ENCODE peak calls at places on chromosomes 6 and 20, in six cellular contexts. U, H, G, E, O and Z are unnamed samples.
A peak's percentile ranks its signal among the peaks of the same experiment; 100 is the strongest.

GRCh38 chr6:506920-507523 is 115.5 kb downstream of the IRF4 start:
- DNase-seq in U (no peak), H (no peak), G (no peak), E (no peak), O (no peak), Z (no peak)

GRCh38 chr6:108694816-108695215 is 134.1 kb downstream of the FOXO3 start:
- DNase-seq in U (no peak), H (no peak), G (no peak), E (no peak), O (no peak), Z (no peak)

GRCh38 chr20:3172933-3173581 is at the start of gene LZTS3:
- DNase-seq in U (peak; percentile 72), H (peak; percentile 86), G (peak; percentile 35), E (peak; percentile 78), O (peak; percentile 42), Z (peak; percentile 44)

GRCh38 chr6:69917834-69918233 is 51.5 kb downstream of the COL19A1 start:
- DNase-seq in U (no peak), H (no peak), G (peak; percentile 73), E (no peak), O (peak; percentile 54), Z (peak; percentile 17)

GRCh38 chr6:141848029-141848890 is 284.5 kb upstream of the GJE1 start:
- DNase-seq in U (no peak), H (no peak), G (peak; percentile 75), E (no peak), O (no peak), Z (peak; percentile 2)

GRCh38 chr20:49045440-49046086 is 549 bp upstream of the CSE1L start:
- DNase-seq in U (peak; percentile 37), H (peak; percentile 69), G (no peak), E (peak; percentile 14), O (no peak), Z (peak; percentile 9)

GRCh38 chr6:158043008-158043407 is 61.3 kb downstream of the SYNJ2 start:
- DNase-seq in U (no peak), H (peak; percentile 23), G (no peak), E (no peak), O (no peak), Z (no peak)

GRCh38 chr20:38208088-38208487 is 43.0 kb upstream of the TGM2 start:
- DNase-seq in U (no peak), H (no peak), G (no peak), E (no peak), O (no peak), Z (no peak)

GRCh38 chr6:26103141-26103769 is 16.0 kb downstream of the HFE start:
- DNase-seq in U (no peak), H (no peak), G (peak; percentile 75), E (no peak), O (peak; percentile 70), Z (peak; percentile 73)

GRCh38 chr6:39686980-39687379 is 38.2 kb downstream of the KIF6 start:
- DNase-seq in U (no peak), H (no peak), G (no peak), E (no peak), O (no peak), Z (no peak)

GRCh38 chr6:122297010-122297409 is 102.4 kb upstream of the HSF2 start:
- DNase-seq in U (no peak), H (no peak), G (no peak), E (no peak), O (no peak), Z (no peak)

GRCh38 chr6:45044510-45045252 is 283.4 kb upstream of the RUNX2 start:
- DNase-seq in U (no peak), H (no peak), G (peak; percentile 63), E (no peak), O (no peak), Z (no peak)

GRCh38 chr6:19734519-19734918 is 102.7 kb upstream of the ID4 start:
- DNase-seq in U (no peak), H (no peak), G (no peak), E (no peak), O (peak; percentile 60), Z (peak; percentile 47)

GRCh38 chr20:50041238-50041915 is 58.6 kb downstream of the SNAI1 start:
- DNase-seq in U (peak; percentile 88), H (no peak), G (no peak), E (no peak), O (no peak), Z (no peak)

GRCh38 chr6:108113557-108114519 is 39.3 kb upstream of the OSTM1 start:
- DNase-seq in U (peak; percentile 45), H (no peak), G (peak; percentile 64), E (no peak), O (peak; percentile 72), Z (peak; percentile 77)

GRCh38 chr6:99192561-99192960 is 156.9 kb downstream of the FAXC start:
- DNase-seq in U (no peak), H (no peak), G (no peak), E (no peak), O (no peak), Z (no peak)

GRCh38 chr6:105713474-105714118 is 310.7 kb upstream of the PREP start:
- DNase-seq in U (peak; percentile 10), H (no peak), G (no peak), E (no peak), O (no peak), Z (no peak)

GRCh38 chr20:59222982-59223610 is 59.5 kb downstream of the ZNF831 start:
- DNase-seq in U (no peak), H (no peak), G (peak; percentile 40), E (no peak), O (peak; percentile 4), Z (peak; percentile 3)

GRCh38 chr6:106475280-106475679 is 114.8 kb downstream of the CRYBG1 start:
- DNase-seq in U (no peak), H (no peak), G (peak; percentile 7), E (no peak), O (no peak), Z (peak; percentile 47)

GRCh38 chr6:11042025-11042749 is 1.9 kb downstream of the ELOVL2 start:
- DNase-seq in U (no peak), H (no peak), G (no peak), E (no peak), O (no peak), Z (no peak)

GRCh38 chr6:166515072-166515810 is 71.2 kb downstream of the RAMACL start:
- DNase-seq in U (no peak), H (no peak), G (peak; percentile 88), E (no peak), O (peak; percentile 73), Z (peak; percentile 73)

GRCh38 chr20:17990278-17990972 is 21.6 kb downstream of the MGME1 start:
- DNase-seq in U (no peak), H (no peak), G (peak; percentile 69), E (no peak), O (no peak), Z (no peak)

GRCh38 chr20:62019881-62020492 is 45.7 kb downstream of the TAF4 start:
- DNase-seq in U (no peak), H (no peak), G (no peak), E (peak; percentile 41), O (no peak), Z (no peak)

GRCh38 chr6:169793408-169793807 is 42.0 kb downstream of the ERMARD start:
- DNase-seq in U (no peak), H (no peak), G (no peak), E (no peak), O (no peak), Z (no peak)

GRCh38 chr6:39806277-39806676 is 14.1 kb downstream of the DAAM2 start:
- DNase-seq in U (no peak), H (no peak), G (no peak), E (no peak), O (peak; percentile 73), Z (peak; percentile 60)

GRCh38 chr20:32960849-32961731 is 43.1 kb downstream of the SUN5 start:
- DNase-seq in U (no peak), H (peak; percentile 47), G (no peak), E (no peak), O (no peak), Z (no peak)

DNA sequence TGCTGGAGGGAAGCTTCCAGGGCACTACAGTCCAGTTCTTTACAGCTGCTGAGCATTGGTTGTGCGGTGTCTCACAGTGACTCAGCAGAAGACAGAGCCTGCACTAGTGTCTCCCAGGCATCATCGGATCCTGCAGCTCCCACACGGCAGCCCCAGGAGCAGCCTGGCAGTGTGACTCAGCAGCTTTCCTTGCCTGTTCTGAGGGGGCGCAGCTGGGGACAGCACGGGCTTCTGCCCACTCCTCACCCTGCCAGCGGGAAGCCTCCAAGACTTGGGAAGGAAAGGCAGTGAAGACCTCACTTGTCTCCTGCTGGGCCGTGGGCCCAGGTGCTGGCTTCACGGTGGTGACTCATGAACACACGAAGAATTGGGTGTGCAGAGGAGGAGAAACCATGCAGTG is 165.4 kb downstream of the SYNDIG1 start:
- DNase-seq in U (no peak), H (no peak), G (peak; percentile 73), E (no peak), O (peak; percentile 89), Z (peak; percentile 85)
- H3K4me3 ChIP-seq in U (no peak overlapping the region), H (no peak overlapping the region), G (peak overlapping the region; percentile 46), E (no peak overlapping the region), O (no peak overlapping the region), Z (no peak overlapping the region)

GRCh38 chr6:15327271-15327670 is 81.4 kb downstream of the JARID2 start:
- DNase-seq in U (peak; percentile 78), H (no peak), G (peak; percentile 37), E (no peak), O (peak; percentile 18), Z (peak; percentile 29)
- TF ChIP-seq CTCF in U (peak; percentile 73), H (no peak), G (peak; percentile 50), E (no peak), O (peak; percentile 21), Z (peak; percentile 30)

DNA sequence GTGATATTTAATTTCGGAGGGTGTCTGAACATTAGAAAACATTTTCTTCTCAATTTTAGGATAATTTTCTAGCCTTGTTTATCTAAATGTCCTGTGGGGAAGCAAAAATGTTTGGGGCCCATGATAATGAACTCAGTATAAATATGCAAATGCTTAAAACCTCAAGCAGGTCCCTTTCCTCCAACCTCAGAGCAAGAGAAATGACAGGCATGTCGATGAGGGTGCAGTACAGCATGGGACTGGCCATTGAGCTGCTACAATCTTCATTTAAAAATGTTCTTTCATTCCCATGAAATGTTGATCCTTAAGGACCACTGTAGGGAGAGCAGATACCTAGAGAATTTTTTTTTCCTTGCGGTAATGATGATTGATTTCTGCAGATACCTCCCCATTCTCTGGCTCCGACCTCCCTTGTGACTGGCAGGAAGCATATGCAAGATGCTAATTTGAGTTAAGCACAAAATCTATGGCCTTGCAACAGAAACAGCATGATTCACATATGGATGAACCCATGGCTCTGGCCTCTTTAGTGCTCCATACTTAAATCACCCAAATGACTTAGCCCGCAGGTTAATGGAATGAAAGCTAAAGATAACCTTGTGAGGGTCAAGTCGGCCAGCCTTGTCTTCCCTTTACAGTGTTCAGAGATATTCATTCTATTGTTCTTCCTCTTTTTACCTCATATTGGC is 243.4 kb downstream of the SOX4 start:
- DNase-seq in U (no peak), H (no peak), G (no peak), E (no peak), O (no peak), Z (no peak)
- H3K4me3 ChIP-seq in U (no peak overlapping the region), H (no peak overlapping the region), G (no peak overlapping the region), E (no peak overlapping the region), O (no peak overlapping the region), Z (no peak overlapping the region)

GRCh38 chr20:381581-382290 is 1.2 kb downstream of the TRIB3 start:
- DNase-seq in U (peak; percentile 92), H (peak; percentile 92), G (peak; percentile 84), E (peak; percentile 42), O (peak; percentile 78), Z (peak; percentile 84)
- TF ChIP-seq CTCF in U (no peak), H (no peak), G (no peak), E (no peak), O (no peak), Z (no peak)